ENCODE peak calls at places on chromosome 6, in four cellular contexts. Y is GM23338, H is heart left ventricle, E is cardiac muscle cell. M is an unnamed sample.

GRCh38 chr6:34757687-34758274 is 476 bp downstream of the SNRPC start:
- DNase-seq in Y (no peak), H (no peak), E (no peak), M (no peak)

GRCh38 chr6:168137024-168137423 is 58.0 kb upstream of the FRMD1 start:
- DNase-seq in Y (no peak), H (no peak), E (no peak), M (no peak)

GRCh38 chr6:90184334-90185298 is 112.0 kb downstream of the BACH2 start:
- DNase-seq in Y (no peak), H (no peak), E (peak; percentile 22), M (peak; percentile 73)

GRCh38 chr6:84652356-84653026 is 111.9 kb downstream of the TBX18 start:
- DNase-seq in Y (no peak), H (no peak), E (peak; percentile 95), M (peak; percentile 52)

GRCh38 chr6:98927534-98927933 is 20.2 kb downstream of the FBXL4 start:
- DNase-seq in Y (no peak), H (peak; percentile 23), E (no peak), M (no peak)

GRCh38 chr6:116133453-116133852 is 7.5 kb upstream of the COL10A1 start:
- DNase-seq in Y (peak; percentile 43), H (no peak), E (no peak), M (no peak)

GRCh38 chr6:86936834-86937218 is 502 bp upstream of the HTR1E start:
- DNase-seq in Y (peak; percentile 97), H (no peak), E (no peak), M (peak; percentile 3)

GRCh38 chr6:144449218-144449617 is 164.1 kb downstream of the UTRN start:
- DNase-seq in Y (no peak), H (no peak), E (no peak), M (no peak)

GRCh38 chr6:143513410-143513809 is 1.9 kb upstream of the FUCA2 start:
- DNase-seq in Y (peak; percentile 88), H (peak; percentile 14), E (no peak), M (no peak)

GRCh38 chr6:33204165-33204414 is 365 bp upstream of the HSD17B8 start:
- DNase-seq in Y (no peak), H (no peak), E (no peak), M (no peak)

GRCh38 chr6:15464211-15464725 is 198.6 kb downstream of the DTNBP1 start:
- DNase-seq in Y (peak; percentile 77), H (no peak), E (no peak), M (peak; percentile 34)

GRCh38 chr6:69812746-69813427 is 16.1 kb upstream of the LMBRD1 start:
- DNase-seq in Y (no peak), H (no peak), E (no peak), M (no peak)

GRCh38 chr6:90492798-90493197 is 94.1 kb downstream of the MAP3K7 start:
- DNase-seq in Y (no peak), H (no peak), E (no peak), M (no peak)

GRCh38 chr6:1325471-1326309 is 13.8 kb downstream of the FOXQ1 start:
- DNase-seq in Y (no peak), H (no peak), E (peak; percentile 84), M (peak; percentile 92)

GRCh38 chr6:79782775-79783174 is 151.6 kb downstream of the SH3BGRL2 start:
- DNase-seq in Y (no peak), H (no peak), E (no peak), M (no peak)

GRCh38 chr6:133778414-133778813 is 110.5 kb upstream of the TCF21 start:
- DNase-seq in Y (no peak), H (no peak), E (peak; percentile 95), M (no peak)

GRCh38 chr6:44558315-44559227 is 171.1 kb downstream of the CDC5L start:
- DNase-seq in Y (no peak), H (no peak), E (peak; percentile 55), M (no peak)

GRCh38 chr6:160141001-160141726 is 19.5 kb downstream of the SLC22A1 start:
- DNase-seq in Y (no peak), H (no peak), E (peak; percentile 53), M (no peak)

GRCh38 chr6:72461144-72461543 is 160.7 kb upstream of the KCNQ5 start:
- DNase-seq in Y (peak; percentile 5), H (no peak), E (peak; percentile 11), M (no peak)

GRCh38 chr6:52511572-52512151 is 65.2 kb downstream of the TRAM2 start:
- DNase-seq in Y (no peak), H (no peak), E (no peak), M (no peak)

GRCh38 chr6:13990830-13991229 is 66.1 kb downstream of the RNF182 start:
- DNase-seq in Y (no peak), H (no peak), E (no peak), M (no peak)

GRCh38 chr6:117907600-117908245 is 659 bp downstream of the SLC35F1 start:
- DNase-seq in Y (peak; percentile 71), H (no peak), E (no peak), M (no peak)

GRCh38 chr6:128827675-128828464 is 55.1 kb upstream of the LAMA2 start:
- DNase-seq in Y (no peak), H (no peak), E (peak; percentile 21), M (no peak)

GRCh38 chr6:1044040-1044836 is 267.7 kb upstream of the FOXQ1 start:
- DNase-seq in Y (no peak), H (no peak), E (no peak), M (no peak)

GRCh38 chr6:29864037-29864795 is 36.6 kb downstream of the HLA-G start:
- DNase-seq in Y (peak; percentile 75), H (no peak), E (no peak), M (no peak)

GRCh38 chr6:118770835-118771234 is 119.4 kb upstream of the CEP85L start:
- DNase-seq in Y (no peak), H (no peak), E (no peak), M (no peak)

GRCh38 chr6:36120979-36121706 is 9.2 kb upstream of the MAPK13 start:
- DNase-seq in Y (peak; percentile 34), H (peak; percentile 35), E (peak; percentile 70), M (no peak)

GRCh38 chr6:23349521-23350147 is 776.4 kb upstream of the NRSN1 start:
- DNase-seq in Y (no peak), H (no peak), E (peak; percentile 60), M (no peak)

GRCh38 chr6:74091133-74091793 is 395.3 kb downstream of the CD109 start:
- DNase-seq in Y (peak; percentile 88), H (no peak), E (peak; percentile 66), M (peak; percentile 45)

GRCh38 chr6:39892490-39893129 is 41.7 kb downstream of the MOCS1 start:
- DNase-seq in Y (peak; percentile 75), H (peak; percentile 48), E (peak; percentile 87), M (peak; percentile 56)

GRCh38 chr6:26056583-26057350 is 30.5 kb upstream of the HFE start:
- DNase-seq in Y (peak; percentile 44), H (peak; percentile 31), E (peak; percentile 31), M (no peak)

GRCh38 chr6:82750570-82750969 is 315.1 kb downstream of the UBE3D start:
- DNase-seq in Y (no peak), H (no peak), E (no peak), M (peak; percentile 82)

GRCh38 chr6:28137458-28138020 is 4.1 kb upstream of the ZKSCAN8 start:
- DNase-seq in Y (no peak), H (no peak), E (peak; percentile 30), M (no peak)

GRCh38 chr6:71408966-71409723 is 120.5 kb downstream of the OGFRL1 start:
- DNase-seq in Y (no peak), H (no peak), E (no peak), M (no peak)
- H3K4me1 ChIP-seq in Y (peaks cover 23% of the 10 kb centered on the region), H (peaks cover 46% of the 10 kb centered on the region), E (peaks cover 9% of the 10 kb centered on the region), M (peaks cover 58% of the 10 kb centered on the region)

DNA sequence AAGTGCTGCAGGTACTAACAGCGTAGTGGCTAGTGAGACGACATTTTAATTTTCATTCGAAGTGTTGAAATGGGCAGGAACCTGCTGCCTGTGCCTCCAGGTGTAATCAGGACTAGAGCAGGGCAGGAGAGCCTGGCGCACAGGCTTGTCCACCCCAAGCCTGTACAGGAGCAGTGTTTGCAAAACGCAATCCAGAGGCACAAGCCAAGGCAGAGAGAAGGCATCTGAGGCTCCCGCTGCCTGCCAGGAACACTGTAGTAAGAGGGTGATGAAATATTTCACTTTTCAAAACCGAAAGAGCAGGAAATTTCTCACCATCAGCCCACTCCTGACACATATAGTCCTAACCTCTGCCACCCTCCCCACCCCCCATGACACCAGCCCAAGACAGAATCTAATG is 132.5 kb downstream of the RTN4IP1 start:
- DNase-seq in Y (no peak), H (no peak), E (no peak), M (no peak)
- H3K27ac ChIP-seq in Y (no peak overlapping the region), H (no peak overlapping the region), E (no peak overlapping the region), M (no peak overlapping the region)

GRCh38 chr6:136788069-136788902 is 4.0 kb downstream of the MAP3K5 start:
- DNase-seq in Y (no peak), H (no peak), E (peak; percentile 81), M (peak; percentile 82)
- H3K4me3 ChIP-seq in Y (no peak overlapping the region), H (peak overlapping the region; percentile 78), E (no peak overlapping the region), M (no peak overlapping the region)

GRCh38 chr6:11388983-11389944 is 148.3 kb upstream of the TMEM170B start:
- DNase-seq in Y (no peak), H (no peak), E (no peak), M (peak; percentile 34)

GRCh38 chr6:11393713-11394627 is 143.6 kb upstream of the TMEM170B start:
- DNase-seq in Y (no peak), H (no peak), E (peak; percentile 40), M (peak; percentile 82)

GRCh38 chr6:11392778-11393507 is 144.6 kb upstream of the TMEM170B start:
- DNase-seq in Y (no peak), H (no peak), E (no peak), M (no peak)

GRCh38 chr6:11389977-11390376 is 147.6 kb upstream of the TMEM170B start:
- DNase-seq in Y (no peak), H (peak; percentile 45), E (no peak), M (peak; percentile 57)

GRCh38 chr6:11391934-11392777 is 145.4 kb upstream of the TMEM170B start:
- DNase-seq in Y (no peak), H (no peak), E (no peak), M (no peak)
- H3K4me1 ChIP-seq in Y (no peaks in the 10 kb centered on the region), H (peaks cover 6% of the 10 kb centered on the region), E (peaks cover 8% of the 10 kb centered on the region), M (peaks cover 50% of the 10 kb centered on the region)

DNA sequence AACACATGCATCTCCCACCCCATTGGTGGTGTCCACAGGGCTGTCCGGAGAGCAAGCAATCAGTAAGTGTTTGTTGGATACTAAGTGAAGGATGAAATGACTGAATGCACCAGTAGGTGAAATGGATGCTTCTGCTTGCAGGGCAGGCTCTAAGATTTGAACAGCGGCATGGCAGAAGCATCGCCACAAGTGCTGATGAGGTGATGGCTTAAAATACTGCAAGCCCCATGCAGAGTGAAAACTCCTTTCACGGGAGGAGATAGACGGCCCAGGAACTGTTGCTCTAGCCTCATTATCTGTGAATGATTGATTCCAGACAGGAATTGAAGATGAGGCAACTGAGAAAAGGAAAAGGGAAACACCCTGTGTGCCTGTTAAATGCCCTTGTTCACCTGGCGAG is 158.9 kb downstream of the LY86 start:
- DNase-seq in Y (no peak), H (no peak), E (no peak), M (no peak)
- H3K27ac ChIP-seq in Y (no peak overlapping the region), H (peak overlapping the region; percentile 33), E (peak overlapping the region; percentile 89), M (no peak overlapping the region)

GRCh38 chr6:155143610-155144106 is 120.2 kb upstream of the CLDN20 start:
- DNase-seq in Y (peak; percentile 50), H (no peak), E (peak; percentile 40), M (no peak)
- H3K4me3 ChIP-seq in Y (peak overlapping the region; percentile 4), H (peak overlapping the region; percentile 14), E (no peak overlapping the region), M (peak overlapping the region; percentile 11)

M was measured in SJSA1.